ENCODE peak calls at places on chromosome 6, in seven cellular contexts. R is neural progenitor cell; F is CD4-positive, alpha-beta T cell; A is lower lobe of right lung; Y is CD8-positive, alpha-beta memory T cell; N is heart right ventricle; M is mesenchymal stem cell. X is an unnamed sample.

GRCh38 chr6:25138024-25138696 is 141.0 kb upstream of the CARMIL1 start:
- DNase-seq in R (no peak), F (peak; percentile 46), A (no peak), Y (peak; percentile 60), N (peak; percentile 29), M (peak; percentile 72), X (no peak)

GRCh38 chr6:2961971-2962370 is 9.4 kb downstream of the SERPINB6 start:
- DNase-seq in R (no peak), F (no peak), A (peak; percentile 77), Y (no peak), N (no peak), M (no peak), X (peak; percentile 68)

GRCh38 chr6:18284261-18284660 is 19.9 kb upstream of the DEK start:
- DNase-seq in R (no peak), F (no peak), A (no peak), Y (no peak), N (no peak), M (no peak), X (no peak)

GRCh38 chr6:109979033-109979921 is 1.2 kb downstream of the GPR6 start:
- DNase-seq in R (peak; percentile 55), F (no peak), A (no peak), Y (no peak), N (peak; percentile 14), M (no peak), X (no peak)

GRCh38 chr6:66210964-66211363 is 503.9 kb upstream of the EYS start:
- DNase-seq in R (peak; percentile 23), F (no peak), A (no peak), Y (no peak), N (no peak), M (peak; percentile 6), X (no peak)

GRCh38 chr6:138979365-138979764 is 8.7 kb downstream of the REPS1 start:
- DNase-seq in R (no peak), F (no peak), A (no peak), Y (no peak), N (no peak), M (no peak), X (no peak)

GRCh38 chr6:157709514-157709913 is 113.5 kb upstream of the SNX9 start:
- DNase-seq in R (no peak), F (no peak), A (no peak), Y (no peak), N (no peak), M (no peak), X (no peak)

GRCh38 chr6:900716-901605 is 208.0 kb upstream of the EXOC2 start:
- DNase-seq in R (no peak), F (no peak), A (no peak), Y (no peak), N (no peak), M (no peak), X (no peak)

GRCh38 chr6:74114428-74114827 is 418.4 kb downstream of the CD109 start:
- DNase-seq in R (no peak), F (no peak), A (no peak), Y (no peak), N (no peak), M (peak; percentile 82), X (no peak)

GRCh38 chr6:125746731-125747588 is 2.5 kb upstream of the HEY2 start:
- DNase-seq in R (peak; percentile 93), F (peak; percentile 48), A (peak; percentile 51), Y (peak; percentile 78), N (peak; percentile 58), M (peak; percentile 85), X (peak; percentile 46)

GRCh38 chr6:39313526-39314272 is 520 bp downstream of the KCNK17 start:
- DNase-seq in R (peak; percentile 56), F (no peak), A (peak; percentile 56), Y (no peak), N (no peak), M (no peak), X (no peak)

GRCh38 chr6:26457407-26457795 is 354 bp upstream of the BTN2A1 start:
- DNase-seq in R (no peak), F (no peak), A (no peak), Y (no peak), N (no peak), M (no peak), X (no peak)

GRCh38 chr6:47419621-47420020 is 58.0 kb upstream of the CD2AP start:
- DNase-seq in R (no peak), F (no peak), A (no peak), Y (no peak), N (no peak), M (no peak), X (no peak)

GRCh38 chr6:138772596-138773176 is 883 bp upstream of the CCDC28A start:
- DNase-seq in R (no peak), F (no peak), A (no peak), Y (no peak), N (no peak), M (no peak), X (no peak)

GRCh38 chr6:101539510-101540245 is 146.2 kb downstream of the GRIK2 start:
- DNase-seq in R (no peak), F (no peak), A (no peak), Y (no peak), N (no peak), M (peak; percentile 18), X (no peak)

GRCh38 chr6:3281669-3282460 is 23.1 kb downstream of the PSMG4 start:
- DNase-seq in R (peak; percentile 51), F (no peak), A (no peak), Y (no peak), N (no peak), M (peak; percentile 42), X (no peak)

GRCh38 chr6:128731249-128732165 is 151.4 kb upstream of the LAMA2 start:
- DNase-seq in R (peak; percentile 67), F (no peak), A (no peak), Y (peak; percentile 5), N (no peak), M (peak; percentile 63), X (no peak)

DNA sequence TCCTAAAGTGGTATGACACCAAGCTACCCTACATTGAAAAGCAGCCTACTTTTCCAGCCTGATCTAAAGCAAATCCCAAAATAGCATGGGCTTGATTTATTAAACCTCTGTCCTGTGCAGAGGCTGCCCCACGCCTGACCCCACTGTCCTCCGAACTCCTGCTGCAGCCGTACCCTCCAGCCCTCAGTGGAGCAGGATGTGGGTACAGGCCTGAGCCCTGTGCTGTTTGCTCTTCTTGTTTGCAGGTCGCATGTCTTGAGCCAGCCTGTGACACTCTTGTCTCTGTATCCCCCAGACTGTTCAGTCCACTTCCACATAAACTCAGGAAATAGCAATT is 61.2 kb downstream of the RPP40 start:
- DNase-seq in R (no peak), F (no peak), A (no peak), Y (no peak), N (no peak), M (no peak), X (no peak)
- H3K27ac ChIP-seq in R (no peak overlapping the region), F (no peak overlapping the region), A (no peak overlapping the region), Y (no peak overlapping the region), N (no peak overlapping the region), M (peak overlapping the region; percentile 85), X (peak overlapping the region; percentile 6)

DNA sequence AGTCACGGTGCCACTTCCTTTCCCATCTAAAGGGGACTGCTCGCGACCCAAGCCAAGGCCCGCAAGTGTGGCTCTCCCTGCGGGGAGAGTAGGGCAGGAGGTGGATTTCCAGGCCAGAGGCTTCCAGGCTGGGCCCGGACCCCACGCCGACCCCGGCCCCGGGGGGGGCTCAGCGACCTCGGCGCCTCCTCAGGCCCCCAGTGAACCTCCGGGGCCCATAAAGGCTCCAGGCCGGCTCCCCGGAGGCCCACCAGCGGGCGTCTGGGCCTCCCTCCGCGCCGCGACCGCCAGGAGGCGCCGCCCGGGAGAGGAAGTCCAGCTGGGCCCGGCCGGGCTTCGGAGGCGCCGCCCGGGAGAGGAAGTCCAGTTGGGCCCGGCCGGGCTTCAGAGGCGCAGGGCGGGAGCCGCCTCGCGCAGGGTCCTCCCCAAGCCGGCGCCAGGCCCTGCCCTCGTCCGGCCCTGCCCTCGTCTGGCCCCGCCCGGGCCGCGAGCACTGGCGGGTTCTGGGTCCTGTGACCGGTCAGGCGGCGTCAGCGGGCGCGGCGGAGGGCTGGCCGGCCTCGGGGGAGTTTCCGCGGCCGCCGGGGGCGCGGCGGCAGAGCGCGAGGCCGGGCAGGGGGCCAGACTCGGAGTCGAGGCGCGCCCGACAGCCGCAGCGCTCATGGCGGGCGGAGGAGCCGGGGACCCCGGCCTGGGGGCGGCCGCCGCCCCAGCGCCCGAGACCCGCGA is at the start of gene RAB32:
- DNase-seq in R (peak; percentile 93), F (no peak), A (peak; percentile 98), Y (no peak), N (peak; percentile 94), M (peak; percentile 95), X (peak; percentile 96)
- H3K27ac ChIP-seq in R (no peak within 1 kb of the TSS), F (no peak within 1 kb of the TSS), A (peak within 1 kb of the TSS; percentile 97), Y (peak within 1 kb of the TSS; percentile 36), N (peak within 1 kb of the TSS; percentile 84), M (peak within 1 kb of the TSS; percentile 92), X (peak within 1 kb of the TSS; percentile 98)

DNA sequence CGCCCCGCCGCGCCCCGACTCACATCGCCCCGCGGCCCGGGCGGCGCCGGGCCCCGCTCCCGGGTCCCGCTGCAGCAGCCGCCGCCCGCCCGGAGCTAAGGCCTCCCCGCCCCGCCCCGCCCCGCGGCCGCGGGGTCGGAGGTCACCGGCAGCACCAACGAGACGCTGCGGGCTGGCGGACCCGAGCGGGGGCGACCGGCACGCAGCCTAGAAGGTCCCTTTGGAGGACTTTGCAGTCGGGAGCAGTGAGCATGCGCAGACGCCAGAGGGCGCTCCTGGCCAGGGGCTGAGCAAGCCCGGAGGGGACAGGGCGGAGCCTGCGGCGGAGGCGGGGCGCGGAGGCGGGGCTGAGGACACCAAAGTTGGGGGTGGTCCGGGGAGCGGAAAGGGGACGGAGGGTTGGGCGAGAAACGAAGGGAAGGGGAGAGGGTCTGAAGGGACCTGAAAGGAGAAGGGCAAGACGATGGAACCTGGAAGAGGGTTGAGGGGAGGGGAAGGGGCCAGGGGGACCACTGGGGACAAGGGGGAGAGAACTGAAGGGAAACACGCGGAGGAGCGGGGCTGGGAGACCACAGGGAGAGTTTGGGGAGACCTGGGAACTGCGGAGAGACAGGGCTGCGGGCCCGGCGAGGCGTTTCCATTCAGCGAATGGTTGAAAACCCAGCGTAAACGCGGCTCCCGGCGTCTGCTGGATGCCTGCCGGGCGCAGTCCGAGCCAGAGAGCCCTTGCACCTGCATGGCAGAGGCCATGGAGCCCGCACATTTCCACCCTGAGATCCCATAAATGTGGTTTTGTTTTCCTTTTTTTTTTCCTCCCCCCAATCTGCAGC is at the start of gene FRS3:
- DNase-seq in R (peak; percentile 98), F (peak; percentile 100), A (peak; percentile 99), Y (peak; percentile 98), N (peak; percentile 100), M (peak; percentile 91), X (peak; percentile 99)
- H3K27ac ChIP-seq in R (no peak within 1 kb of the TSS), F (no peak within 1 kb of the TSS), A (peak within 1 kb of the TSS; percentile 78), Y (peak within 1 kb of the TSS; percentile 54), N (peak within 1 kb of the TSS; percentile 97), M (no peak within 1 kb of the TSS), X (peak within 1 kb of the TSS; percentile 87)

DNA sequence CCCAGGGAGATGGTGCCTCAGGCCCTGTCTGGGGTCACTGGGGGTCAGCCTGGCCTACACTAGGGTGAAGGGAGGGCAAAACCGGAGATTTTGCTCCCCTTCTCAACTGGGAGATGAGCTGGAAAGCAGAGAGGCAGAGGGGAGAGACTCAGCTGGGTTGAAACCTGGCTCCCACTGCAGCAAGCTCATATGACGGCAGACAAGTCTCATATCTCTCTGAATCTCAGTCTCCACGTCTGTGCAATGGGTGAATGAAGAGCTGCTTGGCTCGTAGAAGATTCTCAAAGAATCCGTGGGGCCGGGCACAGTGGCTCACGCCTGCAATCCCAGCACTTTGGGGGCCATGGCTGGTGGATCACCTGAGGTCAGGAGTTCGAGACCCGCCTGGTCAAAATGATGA is 11.6 kb upstream of the BAK1 start:
- DNase-seq in R (no peak), F (no peak), A (no peak), Y (no peak), N (no peak), M (no peak), X (no peak)
- H3K27ac ChIP-seq in R (no peak overlapping the region), F (no peak overlapping the region), A (peak overlapping the region; percentile 80), Y (no peak overlapping the region), N (no peak overlapping the region), M (peak overlapping the region; percentile 93), X (peak overlapping the region; percentile 79)

X was measured in left lung.